ENCODE peak calls at places on chromosome 9, in four cellular contexts. D is memory B cell, S is epithelial cell of proximal tubule, I is AG04450. A is an unnamed sample.

GRCh38 chr9:37415011-37415719 is 7.3 kb upstream of the GRHPR start:
- DNase-seq in D (peak), I (peak), S (no peak), A (peak)

GRCh38 chr9:87223397-87224246 is 274.0 kb upstream of the DAPK1 start:
- DNase-seq in I (no peak), S (no peak), D (no peak), A (no peak)

GRCh38 chr9:115999498-115999897 is 154.1 kb upstream of the PAPPA start:
- DNase-seq in S (no peak), D (no peak), I (no peak), A (no peak)

GRCh38 chr9:126615251-126615790 is 1.6 kb downstream of the LMX1B start:
- DNase-seq in D (no peak), I (no peak), S (no peak), A (no peak)

GRCh38 chr9:114000671-114001409 is 77.3 kb downstream of the AMBP start:
- DNase-seq in I (no peak), S (no peak), D (no peak), A (no peak)

GRCh38 chr9:137312852-137313325 is 10.8 kb upstream of the NRARP start:
- DNase-seq in I (no peak), S (no peak), D (no peak), A (no peak)

GRCh38 chr9:90999425-91000397 is 198.1 kb downstream of the SYK start:
- DNase-seq in I (no peak), S (no peak), D (no peak), A (no peak)

GRCh38 chr9:103361906-103362305 is 366.8 kb downstream of the CYLC2 start:
- DNase-seq in D (no peak), S (no peak), I (no peak), A (no peak)

GRCh38 chr9:15329539-15330109 is 22.6 kb upstream of the TTC39B start:
- DNase-seq in S (no peak), D (no peak), I (no peak), A (no peak)

GRCh38 chr9:136364369-136364748 is 815 bp upstream of the DNLZ start:
- DNase-seq in I (no peak), D (no peak), S (no peak), A (no peak)

GRCh38 chr9:126468141-126468825 is 141.7 kb downstream of the MVB12B start:
- DNase-seq in D (no peak), I (no peak), S (no peak), A (no peak)

GRCh38 chr9:122821278-122821952 is 7.0 kb downstream of the PDCL start:
- DNase-seq in I (no peak), D (no peak), S (no peak), A (no peak)

GRCh38 chr9:125137200-125137599 is 6.1 kb downstream of the SCAI start:
- DNase-seq in D (no peak), S (no peak), I (peak), A (no peak)

GRCh38 chr9:136545065-136545965 is 533 bp downstream of the NOTCH1 start:
- DNase-seq in D (no peak), S (no peak), I (no peak), A (peak)

GRCh38 chr9:123358181-123358894 is 2.3 kb downstream of the CRB2 start:
- DNase-seq in I (no peak), D (no peak), S (no peak), A (no peak)

GRCh38 chr9:96067004-96067403 is 191.5 kb downstream of the ERCC6L2 start:
- DNase-seq in S (no peak), D (no peak), I (no peak), A (no peak)

GRCh38 chr9:75083188-75083976 is 4.6 kb downstream of the NMRK1 start:
- DNase-seq in S (no peak), D (no peak), I (no peak), A (no peak)

GRCh38 chr9:134162926-134163373 is 1.4 kb downstream of the RNU6ATAC start:
- DNase-seq in S (no peak), D (peak), I (no peak), A (no peak)

GRCh38 chr9:99059074-99059894 is 45.6 kb upstream of the TGFBR1 start:
- DNase-seq in S (no peak), D (peak), I (no peak), A (no peak)

GRCh38 chr9:137447722-137448568 is 6.8 kb upstream of the ENTPD8 start:
- DNase-seq in S (no peak), I (no peak), D (no peak), A (no peak)

GRCh38 chr9:115118471-115119156 is 657 bp upstream of the TNC start:
- DNase-seq in D (no peak), I (peak), S (peak), A (no peak)

GRCh38 chr9:13493697-13494096 is 214.2 kb upstream of the MPDZ start:
- DNase-seq in S (no peak), I (no peak), D (no peak), A (no peak)

GRCh38 chr9:129386812-129387177 is 208.7 kb upstream of the IER5L start:
- DNase-seq in S (no peak), I (no peak), D (no peak), A (no peak)

GRCh38 chr9:35907732-35908483 is 1.4 kb upstream of the SPAAR start:
- DNase-seq in S (peak), D (no peak), I (no peak), A (no peak)

GRCh38 chr9:81814794-81815464 is 113.3 kb upstream of the SPATA31D4 start:
- DNase-seq in S (no peak), I (no peak), D (no peak), A (no peak)

GRCh38 chr9:76341616-76342015 is 52.6 kb downstream of the RFK start:
- DNase-seq in D (no peak), I (no peak), S (no peak), A (no peak)

GRCh38 chr9:37902804-37903580 is 935 bp downstream of the SLC25A51 start:
- DNase-seq in D (no peak), I (no peak), S (no peak), A (no peak)

GRCh38 chr9:112377087-112377486 is 2.8 kb upstream of the HSDL2 start:
- DNase-seq in S (no peak), D (no peak), I (no peak), A (no peak)

GRCh38 chr9:136306691-136307208 is 2.9 kb upstream of the CCDC187 start:
- DNase-seq in S (no peak), I (no peak), D (no peak), A (no peak)

GRCh38 chr9:103037508-103038477 is 42.7 kb downstream of the CYLC2 start:
- DNase-seq in S (no peak), D (no peak), I (no peak), A (no peak)

GRCh38 chr9:94802795-94803194 is 76.3 kb downstream of the AOPEP start:
- DNase-seq in D (no peak), I (no peak), S (no peak), A (no peak)

GRCh38 chr9:116471093-116471906 is 215.8 kb upstream of the TRIM32 start:
- DNase-seq in I (no peak), D (no peak), S (peak), A (no peak)

GRCh38 chr9:110140276-110140675 is 67.7 kb downstream of the C9orf152 start:
- DNase-seq in I (no peak), D (no peak), S (no peak), A (no peak)

GRCh38 chr9:135081264-135081660 is 6.2 kb upstream of the OLFM1 start:
- DNase-seq in I (no peak), D (no peak), S (no peak), A (no peak)

GRCh38 chr9:5644522-5644921 is 15.6 kb downstream of the RIC1 start:
- DNase-seq in D (no peak), I (no peak), S (no peak), A (no peak)

GRCh38 chr9:133427658-133428348 is 5.6 kb downstream of the ADAMTS13 start:
- DNase-seq in I (no peak), D (no peak), S (no peak), A (no peak)

GRCh38 chr9:122931851-122932199 is 513 bp upstream of the ZBTB26 start:
- DNase-seq in S (no peak), D (no peak), I (no peak), A (no peak)

GRCh38 chr9:73979894-73980264 is 517.3 kb upstream of the RORB start:
- DNase-seq in I (no peak), D (no peak), S (no peak), A (no peak)

A was measured in naive thymus-derived CD4-positive, alpha-beta T cell.